ENCODE peak calls at places on chromosomes 7 and 10, in seven cellular contexts. K is PC-3, C is MM.1S, V is SK-N-SH, I is aorta, G is epithelial cell of esophagus, B is fibroblast of the aortic adventitia. S is an unnamed sample.

GRCh38 chr7:77778535-77778934 is 19.7 kb downstream of the TMEM60 start:
- DNase-seq in K (no peak), C (no peak), V (no peak), I (no peak), G (no peak), B (no peak), S (no peak)

GRCh38 chr10:58625070-58625469 is 112.4 kb downstream of the BICC1 start:
- DNase-seq in K (peak), C (no peak), V (no peak), I (no peak), G (peak), B (peak), S (no peak)

GRCh38 chr10:94194256-94194655 is 168.5 kb downstream of the NOC3L start:
- DNase-seq in K (peak), C (no peak), V (no peak), I (no peak), G (peak), B (peak), S (peak)

GRCh38 chr10:7563368-7563767 is 103.4 kb downstream of the ITIH5 start:
- DNase-seq in K (no peak), C (no peak), V (no peak), I (no peak), G (no peak), B (peak), S (no peak)

GRCh38 chr10:73768881-73769280 is 13.0 kb upstream of the CHCHD1 start:
- DNase-seq in K (no peak), C (no peak), V (no peak), I (no peak), G (no peak), B (no peak), S (no peak)

GRCh38 chr10:88848499-88848898 is 3.1 kb downstream of the ANKRD22 start:
- DNase-seq in K (peak), C (no peak), V (no peak), I (no peak), G (peak), B (peak), S (peak)

GRCh38 chr10:31204090-31204489 is 114.9 kb upstream of the ZEB1 start:
- DNase-seq in K (no peak), C (no peak), V (no peak), I (peak), G (no peak), B (peak), S (no peak)

GRCh38 chr10:26776258-26776657 is 78.8 kb downstream of the PDSS1 start:
- DNase-seq in K (peak), C (no peak), V (no peak), I (no peak), G (peak), B (no peak), S (no peak)

GRCh38 chr10:30219977-30220751 is 128.9 kb downstream of the MTPAP start:
- DNase-seq in K (no peak), C (no peak), V (no peak), I (peak), G (peak), B (no peak), S (no peak)

GRCh38 chr10:100186813-100187212 is 984 bp upstream of the ERLIN1 start:
- DNase-seq in K (peak), C (peak), V (peak), I (no peak), G (peak), B (no peak), S (peak)

GRCh38 chr10:75019360-75019759 is 92.1 kb upstream of the SAMD8 start:
- DNase-seq in K (peak), C (peak), V (no peak), I (no peak), G (peak), B (peak), S (peak)

GRCh38 chr7:88150018-88150417 is 69.8 kb downstream of the SRI start:
- DNase-seq in K (no peak), C (no peak), V (no peak), I (no peak), G (no peak), B (no peak), S (no peak)

GRCh38 chr10:31774291-31774900 is 154.2 kb downstream of the ARHGAP12 start:
- DNase-seq in K (no peak), C (no peak), V (peak), I (no peak), G (no peak), B (no peak), S (no peak)

GRCh38 chr7:119664601-119665000 is 608.4 kb upstream of the KCND2 start:
- DNase-seq in K (peak), C (no peak), V (no peak), I (no peak), G (peak), B (peak), S (no peak)

GRCh38 chr7:23020742-23021401 is 6.9 kb upstream of the HYCC1 start:
- DNase-seq in K (peak), C (no peak), V (no peak), I (peak), G (peak), B (peak), S (no peak)

GRCh38 chr7:158695726-158696452 is 8.7 kb downstream of the NCAPG2 start:
- DNase-seq in K (peak), C (no peak), V (peak), I (peak), G (peak), B (peak), S (peak)

GRCh38 chr10:21975378-21975990 is 28.0 kb downstream of the DNAJC1 start:
- DNase-seq in K (no peak), C (no peak), V (peak), I (no peak), G (no peak), B (no peak), S (no peak)

GRCh38 chr7:143252002-143252401 is 11.2 kb upstream of the GSTK1 start:
- DNase-seq in K (no peak), C (no peak), V (no peak), I (no peak), G (no peak), B (no peak), S (no peak)

GRCh38 chr7:73707045-73707631 is 12.3 kb downstream of the STX1A start:
- DNase-seq in K (peak), C (no peak), V (peak), I (peak), G (peak), B (no peak), S (peak)

GRCh38 chr7:137245890-137246289 is 97.6 kb downstream of the PTN start:
- DNase-seq in K (peak), C (no peak), V (no peak), I (no peak), G (peak), B (no peak), S (no peak)

GRCh38 chr7:151245360-151246160 is 2.9 kb downstream of the SMARCD3 start:
- DNase-seq in K (peak), C (peak), V (peak), I (peak), G (peak), B (no peak), S (no peak)

GRCh38 chr10:36725581-36726520 is 399.5 kb upstream of the ANKRD30A start:
- DNase-seq in K (peak), C (peak), V (peak), I (peak), G (peak), B (peak), S (no peak)

GRCh38 chr7:98733036-98733435 is 116.0 kb downstream of the NPTX2 start:
- DNase-seq in K (peak), C (peak), V (peak), I (no peak), G (peak), B (peak), S (peak)

GRCh38 chr10:91032614-91033248 is 111.8 kb upstream of the ANKRD1 start:
- DNase-seq in K (no peak), C (no peak), V (no peak), I (peak), G (peak), B (peak), S (no peak)

GRCh38 chr7:67019562-67020390 is 23.1 kb downstream of the TYW1 start:
- DNase-seq in K (peak), C (no peak), V (peak), I (no peak), G (peak), B (no peak), S (peak)

GRCh38 chr7:12895296-12895695 is 207.9 kb downstream of the ARL4A start:
- DNase-seq in K (no peak), C (no peak), V (no peak), I (no peak), G (no peak), B (peak), S (no peak)

GRCh38 chr7:78638364-78638763 is 815.1 kb downstream of the MAGI2 start:
- DNase-seq in K (peak), C (no peak), V (no peak), I (no peak), G (no peak), B (no peak), S (no peak)

GRCh38 chr7:154336295-154336694 is 284.1 kb downstream of the DPP6 start:
- DNase-seq in K (no peak), C (no peak), V (no peak), I (no peak), G (no peak), B (no peak), S (no peak)

GRCh38 chr7:17255930-17256329 is 42.5 kb upstream of the AHR start:
- DNase-seq in K (no peak), C (no peak), V (no peak), I (no peak), G (peak), B (no peak), S (no peak)

GRCh38 chr7:17256375-17256774 is 42.1 kb upstream of the AHR start:
- DNase-seq in K (no peak), C (no peak), V (no peak), I (no peak), G (peak), B (no peak), S (no peak)

GRCh38 chr7:17248527-17248926 is 49.9 kb upstream of the AHR start:
- DNase-seq in K (no peak), C (no peak), V (no peak), I (no peak), G (no peak), B (no peak), S (no peak)

GRCh38 chr7:17253885-17254284 is 44.6 kb upstream of the AHR start:
- DNase-seq in K (no peak), C (no peak), V (no peak), I (no peak), G (no peak), B (no peak), S (no peak)
- H3K4me3 ChIP-seq in K (no peak), C (no peak), V (no peak), I (no peak), G (no peak), B (no peak), S (no peak)

GRCh38 chr7:146387140-146387539 is 270.5 kb downstream of the CNTNAP2 start:
- DNase-seq in K (no peak), C (peak), V (no peak), I (no peak), G (peak), B (no peak), S (no peak)

GRCh38 chr7:146388928-146389327 is 272.3 kb downstream of the CNTNAP2 start:
- DNase-seq in K (no peak), C (no peak), V (no peak), I (no peak), G (no peak), B (no peak), S (no peak)
- H3K4me3 ChIP-seq in K (no peak), C (no peak), V (no peak), I (no peak), G (no peak), B (no peak), S (no peak)

GRCh38 chr7:76300210-76300731 is 2.2 kb upstream of the HSPB1 start:
- DNase-seq in K (peak), C (no peak), V (no peak), I (no peak), G (peak), B (peak), S (peak)

GRCh38 chr7:76301000-76301399 is 1.5 kb upstream of the HSPB1 start:
- DNase-seq in K (no peak), C (no peak), V (no peak), I (no peak), G (no peak), B (no peak), S (no peak)

GRCh38 chr7:76303057-76303828 is 770 bp downstream of the HSPB1 start:
- DNase-seq in K (peak), C (peak), V (peak), I (peak), G (peak), B (peak), S (peak)

GRCh38 chr7:76303829-76304505 is 1.5 kb downstream of the HSPB1 start:
- DNase-seq in K (peak), C (no peak), V (no peak), I (peak), G (peak), B (no peak), S (no peak)

GRCh38 chr7:76302299-76303056 is at the start of gene HSPB1:
- DNase-seq in K (peak), C (peak), V (peak), I (peak), G (peak), B (peak), S (peak)
- H3K4me3 ChIP-seq in K (peak), C (peak), V (peak), I (peak), G (peak), B (peak), S (peak)

GRCh38 chr10:63142136-63142535 is 9.0 kb downstream of the NRBF2 start:
- DNase-seq in K (no peak), C (no peak), V (no peak), I (no peak), G (no peak), B (no peak), S (no peak)

GRCh38 chr10:63146503-63146902 is 13.4 kb downstream of the NRBF2 start:
- DNase-seq in K (no peak), C (no peak), V (no peak), I (no peak), G (no peak), B (no peak), S (no peak)

GRCh38 chr10:63150745-63151144 is 17.6 kb downstream of the NRBF2 start:
- DNase-seq in K (no peak), C (no peak), V (no peak), I (no peak), G (no peak), B (no peak), S (no peak)

GRCh38 chr10:63143984-63144383 is 10.9 kb downstream of the NRBF2 start:
- DNase-seq in K (no peak), C (no peak), V (no peak), I (no peak), G (no peak), B (no peak), S (no peak)

GRCh38 chr10:63145782-63146181 is 12.7 kb downstream of the NRBF2 start:
- DNase-seq in K (no peak), C (no peak), V (no peak), I (no peak), G (no peak), B (no peak), S (no peak)
- H3K4me3 ChIP-seq in K (no peak), C (no peak), V (no peak), I (no peak), G (no peak), B (no peak), S (no peak)